ENCODE peak calls at places on chromosomes 2 and 18, in nine cellular contexts. U is iPS-NIHi11; K is GM06990; P is stimulated activated CD4-positive, alpha-beta T cell treated with anti-CD3 and anti-CD28 coated beads, Interleukin-15, amount 100 ng/mL, for 24 hours; I is activated T-helper 9 cell treated with anti-CD3 and anti-CD28 coated beads, Interleukin-2, amount 50 U/mL, for 16 hours; X is AG04449; T is nucleus accumbens; Q is NCI-H1436; V is heart right ventricle. M is an unnamed sample.
A peak's percentile ranks its signal among the peaks of the same experiment; 100 is the strongest.

GRCh38 chr2:27211943-27212625 is at the start of the genes ATRAID and SLC5A6:
- DNase-seq in U (peak; percentile 94), K (peak; percentile 95), P (peak; percentile 92), I (peak; percentile 85), X (no peak), T (peak; percentile 80), Q (peak; percentile 71), V (peak; percentile 89), M (peak; percentile 91)

GRCh38 chr2:3313845-3314375 is 63.7 kb downstream of the EIPR1 start:
- DNase-seq in U (no peak), K (no peak), P (no peak), I (no peak), X (no peak), T (no peak), Q (no peak), V (no peak), M (no peak)

GRCh38 chr2:196066794-196067382 is 1.7 kb downstream of the DNAH7 start:
- DNase-seq in U (peak; percentile 42), K (no peak), P (no peak), I (no peak), X (no peak), T (no peak), Q (peak; percentile 25), V (no peak), M (no peak)

GRCh38 chr2:5391361-5391760 is 300.8 kb upstream of the SOX11 start:
- DNase-seq in U (no peak), K (no peak), P (no peak), I (no peak), X (no peak), T (no peak), Q (no peak), V (peak; percentile 70), M (no peak)

GRCh38 chr2:3197308-3197707 is 180.3 kb downstream of the EIPR1 start:
- DNase-seq in U (no peak), K (no peak), P (no peak), I (no peak), X (no peak), T (no peak), Q (no peak), V (no peak), M (no peak)

GRCh38 chr18:12236934-12237832 is 17.0 kb upstream of the CIDEA start:
- DNase-seq in U (peak; percentile 85), K (peak; percentile 70), P (peak; percentile 83), I (peak; percentile 45), X (no peak), T (peak; percentile 4), Q (peak; percentile 47), V (peak; percentile 82), M (peak; percentile 86)

GRCh38 chr18:67417864-67418523 is 98.5 kb downstream of the DSEL start:
- DNase-seq in U (no peak), K (no peak), P (peak; percentile 1), I (no peak), X (no peak), T (no peak), Q (no peak), V (no peak), M (no peak)

GRCh38 chr2:45010706-45011036 is 1.4 kb upstream of the SIX2 start:
- DNase-seq in U (no peak), K (no peak), P (no peak), I (no peak), X (no peak), T (no peak), Q (no peak), V (no peak), M (no peak)

GRCh38 chr2:134955744-134956143 is 37.1 kb downstream of the CCNT2 start:
- DNase-seq in U (no peak), K (no peak), P (no peak), I (no peak), X (no peak), T (no peak), Q (no peak), V (no peak), M (no peak)

GRCh38 chr2:219169950-219170654 is at the start of gene SLC23A3:
- DNase-seq in U (no peak), K (no peak), P (no peak), I (no peak), X (no peak), T (no peak), Q (no peak), V (no peak), M (no peak)

GRCh38 chr2:241295326-241296095 is 20.0 kb downstream of the HDLBP start:
- DNase-seq in U (no peak), K (no peak), P (no peak), I (no peak), X (no peak), T (no peak), Q (no peak), V (no peak), M (no peak)

GRCh38 chr2:42963452-42964068 is 171.2 kb upstream of the HAAO start:
- DNase-seq in U (no peak), K (no peak), P (no peak), I (no peak), X (no peak), T (no peak), Q (no peak), V (no peak), M (no peak)

GRCh38 chr2:221752781-221753180 is 180.7 kb upstream of the EPHA4 start:
- DNase-seq in U (no peak), K (no peak), P (no peak), I (no peak), X (no peak), T (no peak), Q (no peak), V (no peak), M (no peak)

GRCh38 chr2:5981241-5982055 is 289.3 kb downstream of the SOX11 start:
- DNase-seq in U (peak; percentile 40), K (no peak), P (no peak), I (no peak), X (no peak), T (no peak), Q (peak; percentile 60), V (no peak), M (peak; percentile 62)

GRCh38 chr18:63758616-63759015 is 16.6 kb upstream of the SERPINB7 start:
- DNase-seq in U (no peak), K (no peak), P (no peak), I (no peak), X (no peak), T (no peak), Q (no peak), V (no peak), M (no peak)

GRCh38 chr18:55420977-55421611 is 166.9 kb downstream of the TCF4 start:
- DNase-seq in U (no peak), K (no peak), P (no peak), I (no peak), X (no peak), T (no peak), Q (no peak), V (no peak), M (no peak)

GRCh38 chr2:32945286-32945685 is 1.5 kb upstream of the LTBP1 start:
- DNase-seq in U (no peak), K (no peak), P (no peak), I (no peak), X (no peak), T (no peak), Q (no peak), V (no peak), M (no peak)

GRCh38 chr2:44598731-44599529 is 237.2 kb downstream of the CAMKMT start:
- DNase-seq in U (no peak), K (peak; percentile 43), P (no peak), I (no peak), X (no peak), T (no peak), Q (no peak), V (no peak), M (no peak)

GRCh38 chr18:73742959-73743358 is 404.7 kb downstream of the FBXO15 start:
- DNase-seq in U (no peak), K (no peak), P (no peak), I (no peak), X (no peak), T (no peak), Q (no peak), V (no peak), M (no peak)

GRCh38 chr18:5895886-5896740 is 791 bp upstream of the TMEM200C start:
- DNase-seq in U (peak; percentile 68), K (peak; percentile 18), P (peak; percentile 8), I (no peak), X (no peak), T (no peak), Q (no peak), V (peak; percentile 36), M (peak; percentile 56)

GRCh38 chr2:234203135-234203984 is 152.9 kb downstream of the SPP2 start:
- DNase-seq in U (no peak), K (no peak), P (peak; percentile 30), I (no peak), X (peak; percentile 75), T (no peak), Q (no peak), V (no peak), M (no peak)

GRCh38 chr2:207813221-207813916 is 43.7 kb upstream of the FZD5 start:
- DNase-seq in U (peak; percentile 60), K (no peak), P (no peak), I (no peak), X (no peak), T (no peak), Q (no peak), V (no peak), M (peak; percentile 52)

GRCh38 chr18:7158201-7158600 is 40.6 kb upstream of the LAMA1 start:
- DNase-seq in U (no peak), K (no peak), P (no peak), I (no peak), X (peak; percentile 5), T (no peak), Q (no peak), V (no peak), M (no peak)

GRCh38 chr2:37643102-37644078 is 28.1 kb downstream of the CDC42EP3 start:
- DNase-seq in U (no peak), K (no peak), P (no peak), I (no peak), X (no peak), T (no peak), Q (no peak), V (no peak), M (no peak)

GRCh38 chr2:181178823-181179412 is 198.5 kb downstream of the UBE2E3 start:
- DNase-seq in U (peak; percentile 28), K (no peak), P (peak; percentile 55), I (peak; percentile 5), X (no peak), T (no peak), Q (no peak), V (no peak), M (peak; percentile 36)

GRCh38 chr2:197838036-197838435 is 33.6 kb downstream of the PLCL1 start:
- DNase-seq in U (no peak), K (peak; percentile 21), P (peak; percentile 43), I (no peak), X (no peak), T (no peak), Q (no peak), V (no peak), M (no peak)